ENCODE peak calls at places on chromosomes 11 and 22, in seven cellular contexts. N is HS-27A; F is epithelial cell of esophagus; W is dermis blood vessel endothelial cell; B is activated CD4-positive, alpha-beta T cell treated with anti-CD3 and anti-CD28 coated beads, Interleukin-2, amount 50 U/mL, for 48 hours; A is kidney glomerular epithelial cell; K is RCC 7860. Y is an unnamed sample.
A peak's percentile ranks its signal among the peaks of the same experiment; 100 is the strongest.

GRCh38 chr11:84264066-84264465 is 977.9 kb upstream of the CCDC90B start:
- DNase-seq in B (no peak), W (no peak), K (no peak), A (no peak), F (no peak), N (no peak), Y (no peak)

GRCh38 chr11:134497586-134497985 is 85.5 kb upstream of the B3GAT1 start:
- DNase-seq in B (no peak), A (no peak), K (no peak), F (no peak), N (no peak), W (no peak), Y (peak; percentile 6)

GRCh38 chr11:2584812-2585565 is 114.8 kb downstream of the KCNQ1OT1 start:
- DNase-seq in K (no peak), B (no peak), A (no peak), F (no peak), N (no peak), W (no peak), Y (no peak)

GRCh38 chr11:123203471-123203870 is 8.4 kb upstream of the CLMP start:
- DNase-seq in W (no peak), N (no peak), A (no peak), B (no peak), F (no peak), K (no peak), Y (no peak)

GRCh38 chr11:22730319-22730718 is 63.9 kb downstream of the GAS2 start:
- DNase-seq in B (no peak), F (peak; percentile 49), N (no peak), K (no peak), A (no peak), W (peak; percentile 39), Y (peak; percentile 10)

GRCh38 chr22:19992481-19992911 is 24.1 kb downstream of the ARVCF start:
- DNase-seq in N (no peak), W (no peak), K (no peak), A (no peak), F (no peak), B (no peak), Y (no peak)

GRCh38 chr11:68654978-68655377 is 29.4 kb upstream of the GAL start:
- DNase-seq in A (no peak), N (no peak), K (no peak), F (no peak), W (no peak), B (no peak), Y (no peak)

GRCh38 chr22:28128827-28129226 is 209.8 kb upstream of the PITPNB start:
- DNase-seq in F (no peak), N (no peak), B (no peak), A (no peak), W (no peak), K (no peak), Y (no peak)

GRCh38 chr11:127345819-127346459 is 345.4 kb upstream of the KIRREL3 start:
- DNase-seq in N (peak; percentile 0), K (no peak), W (peak; percentile 19), B (peak; percentile 18), A (peak; percentile 17), F (peak; percentile 26), Y (peak; percentile 26)

GRCh38 chr22:44167501-44167900 is 13.2 kb upstream of the PARVG start:
- DNase-seq in W (no peak), K (no peak), N (no peak), B (no peak), A (no peak), F (no peak), Y (no peak)

GRCh38 chr11:124640660-124641059 is 18.0 kb downstream of the TBRG1 start:
- DNase-seq in A (no peak), B (no peak), K (no peak), F (peak; percentile 48), W (no peak), N (no peak), Y (no peak)

GRCh38 chr22:50314455-50315288 is 7.2 kb upstream of the PLXNB2 start:
- DNase-seq in K (no peak), W (peak; percentile 70), B (peak; percentile 84), N (no peak), F (no peak), A (no peak), Y (no peak)

GRCh38 chr11:116173946-116174911 is 598.6 kb downstream of the BUD13 start:
- DNase-seq in B (no peak), W (no peak), N (no peak), K (no peak), F (no peak), A (no peak), Y (no peak)

GRCh38 chr22:40401532-40401931 is 31.1 kb downstream of the SGSM3 start:
- DNase-seq in W (no peak), A (no peak), B (peak; percentile 56), F (no peak), K (no peak), N (no peak), Y (no peak)

GRCh38 chr11:133953999-133954398 is 2.8 kb downstream of the IGSF9B start:
- DNase-seq in N (no peak), B (no peak), F (no peak), W (no peak), K (no peak), A (no peak), Y (no peak)

GRCh38 chr22:28269277-28269676 is 350.2 kb upstream of the PITPNB start:
- DNase-seq in B (no peak), N (no peak), K (no peak), W (no peak), F (no peak), A (no peak), Y (no peak)

GRCh38 chr11:9643751-9644150 is 20.1 kb upstream of the SWAP70 start:
- DNase-seq in N (no peak), A (no peak), F (no peak), K (no peak), B (no peak), W (no peak), Y (peak; percentile 22)

GRCh38 chr11:134313821-134314607 is 17.8 kb upstream of the GLB1L2 start:
- DNase-seq in N (no peak), B (no peak), A (no peak), F (no peak), W (no peak), K (no peak), Y (no peak)

GRCh38 chr11:34840736-34841386 is 75.3 kb downstream of the APIP start:
- DNase-seq in B (peak; percentile 8), W (peak; percentile 40), A (no peak), F (peak; percentile 69), K (peak; percentile 14), N (peak; percentile 4), Y (peak; percentile 51)

GRCh38 chr11:27447288-27447914 is 25.2 kb downstream of the LGR4 start:
- DNase-seq in W (no peak), N (peak; percentile 57), B (no peak), K (no peak), F (peak; percentile 82), A (no peak), Y (peak; percentile 18)

GRCh38 chr22:31085928-31086327 is 4.8 kb downstream of the SMTN start:
- DNase-seq in N (no peak), A (no peak), W (no peak), F (no peak), B (no peak), K (no peak), Y (no peak)

GRCh38 chr11:69884286-69884685 is 65.1 kb upstream of the FGF3 start:
- DNase-seq in B (no peak), W (no peak), F (no peak), A (no peak), K (no peak), N (no peak), Y (no peak)

GRCh38 chr22:44292007-44292370 is 20.8 kb downstream of the SHISAL1 start:
- DNase-seq in F (no peak), W (no peak), A (no peak), B (no peak), N (no peak), K (no peak), Y (no peak)

GRCh38 chr11:11876458-11876857 is 34.7 kb downstream of the USP47 start:
- DNase-seq in F (peak; percentile 43), N (no peak), K (no peak), B (no peak), A (no peak), W (peak; percentile 18), Y (peak; percentile 18)

GRCh38 chr22:37316875-37317371 is 34.6 kb downstream of the CYTH4 start:
- DNase-seq in N (no peak), W (peak; percentile 95), B (peak; percentile 70), F (peak; percentile 92), K (peak; percentile 90), A (peak; percentile 86), Y (peak; percentile 94)